ENCODE peak calls at places on chromosomes 13 and 19, in five cellular contexts. F is right lobe of liver, X is stomach, R is GM12878, K is uterus. Q is an unnamed sample.

GRCh38 chr13:113121183-113121927 is 1.2 kb upstream of the F10 start:
- DNase-seq in F (peak), K (no peak), R (no peak), X (no peak), Q (peak)

GRCh38 chr13:99693351-99693750 is 192.1 kb downstream of the TM9SF2 start:
- DNase-seq in R (no peak), F (no peak), X (no peak), K (no peak), Q (no peak)

GRCh38 chr19:5091576-5092215 is 122.8 kb downstream of the KDM4B start:
- DNase-seq in F (no peak), R (no peak), X (no peak), K (peak), Q (peak)

GRCh38 chr13:71374471-71375041 is 492.4 kb downstream of the DACH1 start:
- DNase-seq in X (no peak), K (no peak), R (no peak), F (no peak), Q (no peak)

GRCh38 chr13:94408300-94409036 is 71.0 kb downstream of the DCT start:
- DNase-seq in K (no peak), X (no peak), R (no peak), F (no peak), Q (no peak)

GRCh38 chr13:39217471-39217870 is 179.2 kb downstream of the NHLRC3 start:
- DNase-seq in X (no peak), K (no peak), R (no peak), F (no peak), Q (no peak)

GRCh38 chr13:35979378-35979911 is 151.7 kb downstream of the DCLK1 start:
- DNase-seq in F (no peak), R (no peak), X (peak), K (peak), Q (peak)

GRCh38 chr19:8304841-8305621 is 3.1 kb downstream of the CD320 start:
- DNase-seq in R (no peak), K (peak), X (peak), F (peak), Q (peak)

GRCh38 chr19:56927294-56927693 is 86.8 kb upstream of the PEG3 start:
- DNase-seq in X (no peak), R (no peak), F (no peak), K (no peak), Q (no peak)

GRCh38 chr19:5955638-5955935 is 22.4 kb downstream of the RANBP3 start:
- DNase-seq in K (no peak), R (no peak), F (no peak), X (no peak), Q (no peak)

GRCh38 chr13:113611996-113612395 is 27.4 kb downstream of the TFDP1 start:
- DNase-seq in K (no peak), R (no peak), X (no peak), F (no peak), Q (no peak)

GRCh38 chr19:1445932-1446712 is 3.8 kb upstream of the APC2 start:
- DNase-seq in X (no peak), F (peak), R (no peak), K (no peak), Q (no peak)

GRCh38 chr19:38385804-38386257 is 2.0 kb downstream of the GGN start:
- DNase-seq in X (no peak), R (no peak), F (no peak), K (no peak), Q (no peak)

GRCh38 chr13:44884076-44884729 is 105.1 kb downstream of the NUFIP1 start:
- DNase-seq in K (no peak), R (no peak), F (no peak), X (no peak), Q (no peak)

GRCh38 chr19:2488942-2489731 is 13.2 kb downstream of the GADD45B start:
- DNase-seq in K (peak), X (peak), R (no peak), F (peak), Q (peak)

GRCh38 chr13:71831716-71832115 is 35.3 kb downstream of the DACH1 start:
- DNase-seq in F (no peak), X (no peak), R (no peak), K (no peak), Q (no peak)

GRCh38 chr13:114099918-114100445 is 32.4 kb downstream of the RASA3 start:
- DNase-seq in X (no peak), K (peak), R (no peak), F (peak), Q (no peak)

GRCh38 chr13:106354961-106355360 is 180.5 kb downstream of the EFNB2 start:
- DNase-seq in R (no peak), F (no peak), K (no peak), X (no peak), Q (no peak)

GRCh38 chr13:48500652-48501197 is 32.2 kb downstream of the RCBTB2 start:
- DNase-seq in R (no peak), F (no peak), K (no peak), X (no peak), Q (peak)

GRCh38 chr13:112118451-112119064 is 51.6 kb downstream of the SOX1 start:
- DNase-seq in R (no peak), X (peak), K (no peak), F (no peak), Q (no peak)

GRCh38 chr19:30691767-30692516 is 319.8 kb downstream of the ZNF536 start:
- DNase-seq in K (no peak), R (no peak), X (no peak), F (no peak), Q (no peak)

GRCh38 chr19:48614436-48615144 is at the start of gene FAM83E:
- DNase-seq in F (no peak), X (peak), R (no peak), K (no peak), Q (peak)

GRCh38 chr13:114146173-114146572 is 13.8 kb upstream of the RASA3 start:
- DNase-seq in F (peak), X (no peak), R (no peak), K (no peak), Q (no peak)

GRCh38 chr19:1251503-1252220 is 3.3 kb downstream of the MIDN start:
- DNase-seq in R (no peak), F (peak), X (no peak), K (no peak), Q (peak)

GRCh38 chr13:44031555-44031954 is 151.9 kb downstream of the LACC1 start:
- DNase-seq in X (no peak), F (no peak), K (no peak), R (no peak), Q (no peak)

DNA sequence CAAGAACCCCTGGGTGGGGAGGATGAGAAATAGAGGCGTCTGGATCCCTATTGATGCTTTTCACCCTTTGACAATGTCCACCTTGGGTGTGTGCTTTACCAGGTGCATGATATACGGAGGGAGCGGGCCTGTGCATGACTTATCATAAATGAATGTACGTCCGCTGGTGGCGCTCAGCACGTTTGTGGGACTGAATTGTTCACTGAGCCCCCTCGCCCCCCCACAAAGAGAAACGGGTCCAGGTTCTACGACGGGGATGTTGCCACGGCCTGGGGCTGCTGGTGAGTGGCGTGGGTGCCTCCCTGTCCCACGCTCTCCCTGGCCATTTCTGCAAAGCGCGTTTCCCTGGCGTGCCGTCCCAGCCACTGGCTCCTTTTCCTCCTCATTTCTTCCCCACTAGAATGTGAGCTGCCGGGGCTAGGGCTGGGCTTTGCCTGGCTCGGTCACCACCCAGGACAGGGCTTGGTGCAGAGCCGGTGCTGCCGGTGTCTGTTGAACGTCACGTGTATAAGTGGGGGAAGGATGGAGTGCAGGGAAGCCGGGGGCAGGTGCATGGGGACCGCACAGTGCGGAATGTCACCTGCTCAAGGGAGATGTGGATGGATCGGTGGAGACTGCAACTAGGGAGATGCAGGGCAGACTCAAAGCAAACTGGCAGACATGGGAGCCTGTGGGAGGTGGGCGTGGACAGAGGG is 21.6 kb downstream of the LRRC4B start:
- DNase-seq in K (no peak), R (no peak), X (no peak), F (no peak), Q (no peak)
- H3K27ac ChIP-seq in K (no peak), R (no peak), X (no peak), F (no peak), Q (no peak)

GRCh38 chr13:110305001-110305400 is 2.0 kb downstream of the COL4A1 start:
- DNase-seq in K (no peak), X (no peak), R (no peak), F (no peak), Q (no peak)

GRCh38 chr13:110304256-110304655 is 2.7 kb downstream of the COL4A1 start:
- DNase-seq in R (no peak), X (no peak), K (peak), F (no peak), Q (no peak)

GRCh38 chr13:110306340-110306959 is 507 bp downstream of the COL4A1 start:
- DNase-seq in K (peak), X (no peak), F (no peak), R (no peak), Q (no peak)

GRCh38 chr13:110305949-110306339 is 1.0 kb downstream of the COL4A1 start:
- DNase-seq in R (no peak), X (no peak), K (no peak), F (no peak), Q (no peak)

GRCh38 chr13:110305544-110305943 is 1.4 kb downstream of the COL4A1 start:
- DNase-seq in X (no peak), K (no peak), R (no peak), F (no peak), Q (no peak)
- TF ChIP-seq POLR2A in X (no peak), K (no peak), R (no peak), F (no peak), Q (no peak)

GRCh38 chr19:46979103-46979769 is 40.4 kb upstream of the NPAS1 start:
- DNase-seq in X (no peak), R (no peak), F (no peak), K (no peak), Q (no peak)

GRCh38 chr19:46976845-46977320 is 42.8 kb upstream of the NPAS1 start:
- DNase-seq in R (no peak), X (peak), K (peak), F (no peak), Q (peak)

GRCh38 chr19:46979770-46980105 is 39.9 kb upstream of the NPAS1 start:
- DNase-seq in F (no peak), X (no peak), K (no peak), R (no peak), Q (no peak)

GRCh38 chr19:46977548-46977947 is 42.1 kb upstream of the NPAS1 start:
- DNase-seq in F (no peak), K (no peak), X (no peak), R (no peak), Q (no peak)

GRCh38 chr19:46978470-46978869 is 41.2 kb upstream of the NPAS1 start:
- DNase-seq in R (no peak), F (no peak), X (no peak), K (no peak), Q (no peak)
- H3K27ac ChIP-seq in R (no peak), F (no peak), X (no peak), K (no peak), Q (no peak)

DNA sequence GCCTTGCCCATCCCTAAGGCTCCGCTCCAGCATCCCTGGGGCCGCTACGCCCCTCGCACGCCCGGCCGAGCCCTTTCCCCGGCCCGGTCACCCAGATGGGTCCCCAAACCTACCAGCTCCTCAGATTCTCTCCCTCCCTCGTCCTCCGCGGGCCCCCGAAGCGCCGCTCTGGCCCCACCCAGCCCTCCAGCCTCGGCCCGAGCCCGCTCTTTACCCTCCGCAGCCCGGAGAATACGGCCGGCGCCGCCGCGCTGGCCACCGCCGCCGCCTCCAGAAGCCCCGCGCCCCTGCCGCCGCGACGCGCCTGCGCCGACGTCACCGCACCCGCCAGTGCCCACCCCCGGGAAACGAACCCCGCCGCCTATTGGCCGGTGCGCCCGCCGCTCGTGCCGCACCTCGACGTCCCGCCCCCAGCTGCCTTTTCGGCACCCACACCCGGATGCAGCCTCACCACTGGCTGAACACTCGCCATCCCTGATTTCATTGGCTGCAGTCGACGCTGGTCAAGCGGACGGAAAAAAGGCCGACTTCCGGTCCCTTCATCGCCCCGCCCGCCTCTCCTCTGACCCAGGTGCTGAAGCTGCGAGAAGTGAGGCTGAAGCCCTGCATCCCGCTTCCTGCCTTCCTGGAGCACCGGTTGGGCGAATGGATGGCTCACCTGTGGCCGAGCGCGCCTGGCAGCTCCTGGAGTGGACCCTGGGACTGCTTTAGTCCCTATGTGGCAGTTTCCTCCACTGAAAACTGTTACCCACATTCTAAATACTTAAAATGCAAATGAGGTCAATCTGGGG is at the start of gene DAPK3:
- DNase-seq in K (peak), X (peak), F (peak), R (peak), Q (peak)
- TF ChIP-seq POLR2A in K (peak), X (peak), F (peak), R (peak), Q (peak)

GRCh38 chr19:40608957-40609356 is 7.8 kb downstream of the LTBP4 start:
- DNase-seq in R (no peak), F (no peak), K (no peak), X (no peak), Q (no peak)
- H3K27ac ChIP-seq in R (no peak), F (no peak), K (no peak), X (peak), Q (no peak)

GRCh38 chr19:51901860-51902259 is 3.0 kb downstream of the ZNF649 start:
- DNase-seq in R (no peak), X (no peak), F (no peak), K (no peak), Q (no peak)

GRCh38 chr19:51903192-51903591 is 1.6 kb downstream of the ZNF649 start:
- DNase-seq in R (no peak), K (no peak), F (no peak), X (no peak), Q (no peak)

DNA sequence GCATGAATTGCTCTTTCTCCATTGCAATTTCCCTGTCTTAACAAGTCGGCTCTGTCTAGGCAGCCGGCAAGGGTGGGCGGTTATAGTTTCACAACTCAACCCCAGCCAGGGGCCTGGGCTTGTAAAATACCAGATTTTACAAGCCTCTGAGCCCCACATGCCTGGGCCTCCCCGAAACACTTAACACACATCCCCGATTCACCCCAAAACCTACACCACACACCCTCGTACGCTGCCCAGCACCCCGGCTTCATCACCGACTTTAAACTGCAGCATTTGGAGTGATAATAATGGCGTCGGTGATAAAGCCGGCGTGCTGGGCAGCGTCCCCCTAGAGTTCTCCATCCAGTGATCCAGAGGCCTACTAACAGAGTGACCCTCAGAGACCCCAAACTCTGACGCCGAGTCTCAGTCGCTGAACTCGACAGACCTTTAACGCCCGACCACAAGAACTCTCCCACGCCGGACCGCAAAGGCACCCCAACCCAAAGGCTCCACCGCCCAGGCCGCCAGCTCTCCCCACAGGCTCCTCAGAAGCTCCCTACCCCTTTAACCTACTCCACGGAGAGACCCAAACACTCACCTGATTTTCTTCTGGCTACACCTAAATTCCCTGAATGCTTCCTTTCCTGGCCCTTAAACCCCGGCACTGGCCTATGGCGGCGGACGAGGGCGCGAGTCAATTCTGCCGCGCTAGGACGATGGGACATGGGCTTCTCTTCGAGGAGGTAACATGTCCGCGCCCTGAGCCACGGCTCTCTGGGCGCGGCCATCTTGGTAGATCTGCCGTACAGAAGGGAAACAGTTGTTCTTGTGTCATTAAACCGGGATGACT is at the start of gene ZNF649:
- DNase-seq in K (peak), F (peak), X (peak), R (peak), Q (peak)
- TF ChIP-seq POLR2A in K (peak), F (peak), X (no peak), R (peak), Q (no peak)